ENCODE peak calls at places on chromosomes 3 and 15, in seven cellular contexts. W is HFF-Myc, M is nephron progenitor cell, H is uterus, O is astrocyte of the spinal cord, V is foreskin keratinocyte, Q is suprapubic skin. S is an unnamed sample.

GRCh38 chr3:146189519-146190173 is 28.7 kb upstream of the PLOD2 start:
- DNase-seq in W (no peak), M (peak; percentile 22), H (peak; percentile 19), O (peak; percentile 59), V (peak; percentile 54), Q (no peak), S (peak; percentile 49)

GRCh38 chr3:115518100-115518852 is 105.0 kb upstream of the GAP43 start:
- DNase-seq in W (peak; percentile 56), M (peak; percentile 17), H (peak; percentile 26), O (peak; percentile 91), V (peak; percentile 93), Q (peak; percentile 61), S (no peak)

GRCh38 chr3:150970665-150971327 is 1.7 kb downstream of the CLRN1 start:
- DNase-seq in W (peak; percentile 31), M (no peak), H (no peak), O (peak; percentile 81), V (peak; percentile 65), Q (no peak), S (no peak)

GRCh38 chr3:119258915-119259314 is 18.2 kb upstream of the B4GALT4 start:
- DNase-seq in W (no peak), M (no peak), H (no peak), O (no peak), V (no peak), Q (no peak), S (peak; percentile 35)

GRCh38 chr3:40044487-40044886 is 235.1 kb downstream of the MYRIP start:
- DNase-seq in W (peak; percentile 94), M (no peak), H (no peak), O (peak; percentile 38), V (peak; percentile 100), Q (no peak), S (no peak)

GRCh38 chr15:78396186-78396814 is 41.7 kb upstream of the IREB2 start:
- DNase-seq in W (no peak), M (no peak), H (no peak), O (no peak), V (no peak), Q (no peak), S (no peak)

GRCh38 chr3:196643201-196643749 is 3.8 kb downstream of the NRROS start:
- DNase-seq in W (no peak), M (no peak), H (no peak), O (no peak), V (no peak), Q (no peak), S (peak; percentile 86)

GRCh38 chr3:83523470-83524073 is 1435.2 kb upstream of the CADM2 start:
- DNase-seq in W (no peak), M (peak; percentile 60), H (no peak), O (peak; percentile 67), V (peak; percentile 55), Q (no peak), S (peak; percentile 16)

GRCh38 chr15:29917600-29918597 is 95.6 kb upstream of the TJP1 start:
- DNase-seq in W (no peak), M (no peak), H (no peak), O (no peak), V (peak; percentile 16), Q (no peak), S (no peak)

GRCh38 chr15:54576303-54576935 is 598.2 kb downstream of the UNC13C start:
- DNase-seq in W (no peak), M (no peak), H (no peak), O (no peak), V (no peak), Q (no peak), S (no peak)

GRCh38 chr15:62999178-62999577 is 43.4 kb upstream of the TPM1 start:
- DNase-seq in W (no peak), M (no peak), H (no peak), O (no peak), V (no peak), Q (no peak), S (no peak)

GRCh38 chr15:80754005-80754404 is 25.2 kb upstream of the CEMIP start:
- DNase-seq in W (no peak), M (no peak), H (no peak), O (no peak), V (no peak), Q (no peak), S (no peak)

GRCh38 chr3:106745344-106746168 is 631.7 kb upstream of the CCDC54 start:
- DNase-seq in W (peak; percentile 12), M (no peak), H (no peak), O (peak; percentile 80), V (no peak), Q (no peak), S (no peak)

GRCh38 chr3:56101576-56101975 is 366.7 kb downstream of the ERC2 start:
- DNase-seq in W (no peak), M (no peak), H (no peak), O (no peak), V (no peak), Q (no peak), S (no peak)

GRCh38 chr15:52464040-52464439 is 64.6 kb downstream of the MYO5A start:
- DNase-seq in W (no peak), M (no peak), H (no peak), O (no peak), V (no peak), Q (no peak), S (no peak)

GRCh38 chr15:52462806-52463360 is 65.8 kb downstream of the MYO5A start:
- DNase-seq in W (no peak), M (no peak), H (no peak), O (no peak), V (no peak), Q (no peak), S (no peak)

GRCh38 chr15:52466134-52466701 is 62.5 kb downstream of the MYO5A start:
- DNase-seq in W (no peak), M (no peak), H (no peak), O (no peak), V (no peak), Q (no peak), S (peak; percentile 87)

GRCh38 chr15:52464478-52464877 is 64.2 kb downstream of the MYO5A start:
- DNase-seq in W (no peak), M (no peak), H (no peak), O (no peak), V (no peak), Q (no peak), S (peak; percentile 63)

GRCh38 chr15:52463638-52464037 is 65.0 kb downstream of the MYO5A start:
- DNase-seq in W (no peak), M (no peak), H (no peak), O (no peak), V (peak; percentile 45), Q (no peak), S (peak; percentile 43)
- TF ChIP-seq CTCF in W (no peak), M (no peak), H (no peak), O (peak; percentile 10), V (peak; percentile 69), Q (no peak), S (peak; percentile 44)

GRCh38 chr3:57777774-57778173 is 21.7 kb downstream of the SLMAP start:
- DNase-seq in W (no peak), M (no peak), H (no peak), O (no peak), V (no peak), Q (no peak), S (no peak)
- TF ChIP-seq CTCF in W (no peak), M (no peak), H (no peak), O (no peak), V (no peak), Q (no peak), S (no peak)

DNA sequence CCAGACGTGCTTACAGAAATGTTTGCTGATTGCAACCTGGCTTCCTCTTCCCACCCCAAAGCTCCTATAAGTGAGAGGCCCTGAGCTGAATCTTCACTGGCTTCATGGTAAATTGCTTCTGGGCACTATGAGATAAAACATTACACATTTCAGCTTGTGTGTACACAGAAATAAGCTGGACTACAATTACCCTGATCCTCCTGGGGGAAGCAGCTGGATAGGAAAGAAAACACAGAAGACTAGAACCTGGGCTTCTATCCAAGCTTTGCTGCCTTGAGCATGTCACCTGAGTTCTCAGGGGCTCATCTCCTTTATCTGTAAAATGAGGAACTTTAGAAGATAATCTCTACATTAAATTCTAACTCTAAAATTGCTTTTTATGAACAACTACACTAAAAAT is 40.3 kb downstream of the THBS1 start:
- DNase-seq in W (no peak), M (no peak), H (no peak), O (peak; percentile 16), V (no peak), Q (no peak), S (no peak)
- TF ChIP-seq CTCF in W (no peak), M (no peak), H (no peak), O (no peak), V (no peak), Q (no peak), S (no peak)

DNA sequence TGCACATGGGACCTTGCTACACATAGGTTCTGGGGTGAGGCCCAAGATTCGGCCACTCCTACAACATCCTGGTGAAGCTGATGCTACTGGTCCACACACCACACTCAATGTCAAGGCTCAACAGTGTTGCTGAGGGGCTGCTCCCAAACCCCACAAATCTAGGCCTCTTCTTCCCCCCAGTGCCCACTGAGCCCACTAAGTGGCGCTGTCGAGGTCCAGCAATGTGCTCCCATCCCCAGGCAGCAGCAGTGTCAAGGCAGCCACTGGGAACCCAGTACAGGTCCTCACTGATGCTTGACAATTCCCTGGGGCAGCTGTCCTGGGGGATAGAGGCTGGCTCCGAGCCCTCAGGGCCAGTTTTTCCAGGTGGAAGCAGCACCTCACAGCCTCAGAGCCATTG is 21.5 kb downstream of the SCN5A start:
- DNase-seq in W (no peak), M (peak; percentile 64), H (no peak), O (no peak), V (no peak), Q (no peak), S (peak; percentile 60)
- TF ChIP-seq CTCF in W (peak; percentile 55), M (peak; percentile 48), H (no peak), O (peak; percentile 58), V (peak; percentile 52), Q (no peak), S (peak; percentile 65)

GRCh38 chr3:114411811-114412803 is 118.3 kb downstream of the TIGIT start:
- DNase-seq in W (no peak), M (no peak), H (no peak), O (peak; percentile 84), V (peak; percentile 26), Q (no peak), S (peak; percentile 5)
- TF ChIP-seq CTCF in W (no peak), M (no peak), H (no peak), O (peak; percentile 11), V (no peak), Q (no peak), S (peak; percentile 23)

GRCh38 chr3:52787672-52788625 is 6.6 kb upstream of the ITIH3 start:
- DNase-seq in W (no peak), M (no peak), H (no peak), O (no peak), V (no peak), Q (peak; percentile 73), S (no peak)
- TF ChIP-seq CTCF in W (no peak), M (no peak), H (no peak), O (no peak), V (no peak), Q (no peak), S (no peak)

DNA sequence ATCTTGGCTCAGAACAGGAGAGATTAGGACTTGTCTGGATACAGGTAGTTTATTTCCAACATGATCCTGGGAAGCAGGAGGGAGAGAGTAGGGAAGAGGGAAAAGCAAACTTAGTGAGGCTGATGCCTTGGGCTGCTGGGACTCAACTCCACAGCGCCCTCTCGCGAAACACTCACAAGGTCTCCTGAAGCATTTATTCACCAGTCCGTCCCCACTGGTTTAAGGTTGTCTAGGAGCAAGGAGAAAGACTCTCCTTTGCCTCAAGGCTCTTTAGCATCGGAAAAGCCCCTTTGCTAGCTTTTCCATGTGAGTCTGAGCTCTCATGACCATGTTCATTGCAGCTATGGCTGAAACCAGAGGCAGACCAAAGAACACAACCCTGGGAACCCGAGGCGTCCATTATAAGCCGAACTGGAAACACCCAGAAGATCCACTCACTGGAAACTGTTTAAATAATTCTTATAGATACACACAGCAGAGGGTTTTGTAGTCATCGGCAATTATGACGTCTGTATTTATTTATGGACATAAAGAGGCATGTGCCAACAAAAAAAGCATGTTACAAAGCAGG is 244.5 kb downstream of the CD47 start:
- DNase-seq in W (peak; percentile 22), M (peak; percentile 81), H (peak; percentile 66), O (peak; percentile 60), V (peak; percentile 77), Q (no peak), S (peak; percentile 42)
- TF ChIP-seq CTCF in W (peak; percentile 55), M (peak; percentile 72), H (peak; percentile 57), O (peak; percentile 77), V (peak; percentile 79), Q (no peak), S (peak; percentile 80)